ENCODE peak calls at places on chromosome 15, in nine cellular contexts. J is stimulated activated CD8-positive, alpha-beta memory T cell treated with anti-CD3 and anti-CD28 coated beads, Interleukin-4, amount 100 ng/mL, for 4 hours; Z is stimulated activated CD4-positive, alpha-beta T cell treated with anti-CD3 and anti-CD28 coated beads, Interleukin-12 subunit alpha, Interleukin-12 subunit beta, amount 100 ng/mL, for 4 hours; S is body of pancreas; O is choroid plexus epithelial cell; R is lung microvascular endothelial cell; M is activated T-helper 1 cell treated with anti-CD3 and anti-CD28 coated beads, Interleukin-2, amount 50 U/mL, for 16 hours; C is HTR-8/SVneo; L is caudate nucleus. E is an unnamed sample.

GRCh38 chr15:100919481-100920405 is 586 bp downstream of the LRRK1 start:
- DNase-seq in J (no peak), Z (peak), S (peak), O (peak), R (peak), M (no peak), C (peak), L (no peak), E (peak)

GRCh38 chr15:66644815-66645345 is 57.2 kb upstream of the SMAD6 start:
- DNase-seq in J (no peak), Z (no peak), S (no peak), O (peak), R (peak), M (no peak), C (no peak), L (no peak), E (no peak)

GRCh38 chr15:77025066-77025435 is 30.1 kb downstream of the PSTPIP1 start:
- DNase-seq in J (no peak), Z (no peak), S (no peak), O (no peak), R (no peak), M (no peak), C (no peak), L (no peak), E (no peak)

GRCh38 chr15:49990835-49991540 is 128.0 kb downstream of the ATP8B4 start:
- DNase-seq in J (no peak), Z (no peak), S (no peak), O (peak), R (no peak), M (no peak), C (no peak), L (no peak), E (no peak)

GRCh38 chr15:98077186-98077585 is 116.7 kb downstream of the ARRDC4 start:
- DNase-seq in J (no peak), Z (no peak), S (no peak), O (no peak), R (no peak), M (no peak), C (no peak), L (no peak), E (peak)

GRCh38 chr15:43881944-43882343 is 55.1 kb downstream of the WDR76 start:
- DNase-seq in J (no peak), Z (no peak), S (peak), O (peak), R (peak), M (no peak), C (no peak), L (no peak), E (no peak)

GRCh38 chr15:67127334-67127664 is 61.9 kb downstream of the SMAD3 start:
- DNase-seq in J (no peak), Z (no peak), S (no peak), O (no peak), R (peak), M (no peak), C (no peak), L (no peak), E (peak)

GRCh38 chr15:101808201-101808600 is 3.8 kb upstream of the OR4F15 start:
- DNase-seq in J (no peak), Z (no peak), S (no peak), O (peak), R (no peak), M (no peak), C (no peak), L (no peak), E (no peak)

GRCh38 chr15:58473720-58474119 is 41.9 kb downstream of the LIPC start:
- DNase-seq in J (no peak), Z (no peak), S (no peak), O (peak), R (peak), M (no peak), C (peak), L (no peak), E (no peak)

GRCh38 chr15:100330629-100331215 is 11.1 kb downstream of the ADAMTS17 start:
- DNase-seq in J (no peak), Z (no peak), S (no peak), O (no peak), R (no peak), M (no peak), C (no peak), L (no peak), E (no peak)

GRCh38 chr15:29043731-29044485 is 158.1 kb downstream of the APBA2 start:
- DNase-seq in J (no peak), Z (no peak), S (no peak), O (peak), R (no peak), M (no peak), C (no peak), L (no peak), E (no peak)

GRCh38 chr15:89114974-89115373 is 26.7 kb downstream of the ABHD2 start:
- DNase-seq in J (no peak), Z (no peak), S (peak), O (peak), R (peak), M (no peak), C (no peak), L (no peak), E (no peak)

GRCh38 chr15:93983501-93983900 is 247.9 kb upstream of the MCTP2 start:
- DNase-seq in J (no peak), Z (no peak), S (no peak), O (no peak), R (no peak), M (no peak), C (no peak), L (no peak), E (no peak)

GRCh38 chr15:69973102-69973714 is 124.5 kb downstream of the TLE3 start:
- DNase-seq in J (no peak), Z (no peak), S (peak), O (peak), R (peak), M (no peak), C (peak), L (no peak), E (no peak)

GRCh38 chr15:93553167-93553566 is 464.2 kb upstream of the RGMA start:
- DNase-seq in J (no peak), Z (no peak), S (no peak), O (no peak), R (no peak), M (no peak), C (no peak), L (no peak), E (no peak)

GRCh38 chr15:74132681-74133070 is 2.3 kb downstream of the ISLR2 start:
- DNase-seq in J (no peak), Z (no peak), S (no peak), O (no peak), R (no peak), M (no peak), C (no peak), L (no peak), E (no peak)

GRCh38 chr15:90892498-90893174 is 8.3 kb downstream of the FES start:
- DNase-seq in J (no peak), Z (no peak), S (no peak), O (no peak), R (no peak), M (no peak), C (no peak), L (no peak), E (no peak)

GRCh38 chr15:73328149-73328820 is 40.5 kb downstream of the HCN4 start:
- DNase-seq in J (no peak), Z (no peak), S (no peak), O (no peak), R (no peak), M (no peak), C (no peak), L (no peak), E (no peak)

GRCh38 chr15:60299452-60300047 is 98.2 kb downstream of the ANXA2 start:
- DNase-seq in J (no peak), Z (no peak), S (peak), O (no peak), R (peak), M (no peak), C (no peak), L (no peak), E (peak)

GRCh38 chr15:70474682-70475438 is 288.5 kb downstream of the UACA start:
- DNase-seq in J (no peak), Z (no peak), S (peak), O (peak), R (peak), M (no peak), C (peak), L (peak), E (no peak)

GRCh38 chr15:29805043-29805707 is 17.1 kb downstream of the TJP1 start:
- DNase-seq in J (no peak), Z (no peak), S (peak), O (peak), R (peak), M (no peak), C (no peak), L (peak), E (no peak)